ENCODE peak calls at places on chromosome 16, in nine cellular contexts. One of them, this sample, is unnamed. For H3K4me1, the result is how much of the 10 kb centered on the place peaks cover.

GRCh38 chr16:72241930-72242329 is 70.0 kb upstream of the PMFBP1 start:
- DNase-seq in prostate gland: peak
- DNase-seq in stomach: no peak
- DNase-seq in left ventricle myocardium inferior: no peak
- DNase-seq in right lobe of liver: no peak
- DNase-seq in cardiac muscle cell: peak
- DNase-seq in heart right ventricle: no peak
- DNase-seq in H1: no peak
- DNase-seq in uterus: no peak
- DNase-seq in this sample: peak

GRCh38 chr16:1874854-1875253 is 2.9 kb upstream of the MEIOB start:
- DNase-seq in prostate gland: no peak
- DNase-seq in stomach: no peak
- DNase-seq in left ventricle myocardium inferior: no peak
- DNase-seq in right lobe of liver: no peak
- DNase-seq in cardiac muscle cell: no peak
- DNase-seq in heart right ventricle: no peak
- DNase-seq in H1: no peak
- DNase-seq in uterus: no peak
- DNase-seq in this sample: no peak

GRCh38 chr16:79592150-79592549 is 8.4 kb downstream of the MAF start:
- DNase-seq in prostate gland: no peak
- DNase-seq in stomach: no peak
- DNase-seq in left ventricle myocardium inferior: no peak
- DNase-seq in right lobe of liver: no peak
- DNase-seq in cardiac muscle cell: no peak
- DNase-seq in heart right ventricle: no peak
- DNase-seq in H1: no peak
- DNase-seq in uterus: no peak
- DNase-seq in this sample: no peak

GRCh38 chr16:84839054-84839453 is 19.3 kb downstream of the CRISPLD2 start:
- DNase-seq in prostate gland: no peak
- DNase-seq in stomach: no peak
- DNase-seq in left ventricle myocardium inferior: no peak
- DNase-seq in right lobe of liver: no peak
- DNase-seq in cardiac muscle cell: no peak
- DNase-seq in heart right ventricle: no peak
- DNase-seq in H1: no peak
- DNase-seq in uterus: no peak
- DNase-seq in this sample: no peak

GRCh38 chr16:35173295-35173694 is 1713.9 kb downstream of the TP53TG3F start:
- DNase-seq in prostate gland: no peak
- DNase-seq in stomach: no peak
- DNase-seq in left ventricle myocardium inferior: no peak
- DNase-seq in right lobe of liver: no peak
- DNase-seq in cardiac muscle cell: no peak
- DNase-seq in heart right ventricle: no peak
- DNase-seq in H1: no peak
- DNase-seq in uterus: no peak
- DNase-seq in this sample: no peak

GRCh38 chr16:749010-749409 is 8.2 kb upstream of the CIAO3 start:
- DNase-seq in prostate gland: no peak
- DNase-seq in stomach: no peak
- DNase-seq in left ventricle myocardium inferior: no peak
- DNase-seq in right lobe of liver: no peak
- DNase-seq in cardiac muscle cell: no peak
- DNase-seq in heart right ventricle: no peak
- DNase-seq in H1: no peak
- DNase-seq in uterus: no peak
- DNase-seq in this sample: peak

GRCh38 chr16:65062736-65063583 is 58.9 kb downstream of the CDH11 start:
- DNase-seq in prostate gland: no peak
- DNase-seq in stomach: no peak
- DNase-seq in left ventricle myocardium inferior: no peak
- DNase-seq in right lobe of liver: no peak
- DNase-seq in cardiac muscle cell: no peak
- DNase-seq in heart right ventricle: no peak
- DNase-seq in H1: no peak
- DNase-seq in uterus: no peak
- DNase-seq in this sample: no peak

GRCh38 chr16:962366-962765 is 8.4 kb downstream of the LMF1 start:
- DNase-seq in prostate gland: no peak
- DNase-seq in stomach: no peak
- DNase-seq in left ventricle myocardium inferior: no peak
- DNase-seq in right lobe of liver: no peak
- DNase-seq in cardiac muscle cell: no peak
- DNase-seq in heart right ventricle: no peak
- DNase-seq in H1: no peak
- DNase-seq in uterus: no peak
- DNase-seq in this sample: no peak

GRCh38 chr16:57639172-57639571 is 10.7 kb downstream of the ADGRG1 start:
- DNase-seq in prostate gland: peak
- DNase-seq in stomach: peak
- DNase-seq in left ventricle myocardium inferior: peak
- DNase-seq in right lobe of liver: peak
- DNase-seq in cardiac muscle cell: peak
- DNase-seq in heart right ventricle: peak
- DNase-seq in H1: no peak
- DNase-seq in uterus: no peak
- DNase-seq in this sample: no peak

GRCh38 chr16:70703041-70703834 is 17.4 kb upstream of the MTSS2 start:
- DNase-seq in prostate gland: peak
- DNase-seq in stomach: no peak
- DNase-seq in left ventricle myocardium inferior: peak
- DNase-seq in right lobe of liver: no peak
- DNase-seq in cardiac muscle cell: peak
- DNase-seq in heart right ventricle: peak
- DNase-seq in H1: no peak
- DNase-seq in uterus: peak
- DNase-seq in this sample: no peak

DNA sequence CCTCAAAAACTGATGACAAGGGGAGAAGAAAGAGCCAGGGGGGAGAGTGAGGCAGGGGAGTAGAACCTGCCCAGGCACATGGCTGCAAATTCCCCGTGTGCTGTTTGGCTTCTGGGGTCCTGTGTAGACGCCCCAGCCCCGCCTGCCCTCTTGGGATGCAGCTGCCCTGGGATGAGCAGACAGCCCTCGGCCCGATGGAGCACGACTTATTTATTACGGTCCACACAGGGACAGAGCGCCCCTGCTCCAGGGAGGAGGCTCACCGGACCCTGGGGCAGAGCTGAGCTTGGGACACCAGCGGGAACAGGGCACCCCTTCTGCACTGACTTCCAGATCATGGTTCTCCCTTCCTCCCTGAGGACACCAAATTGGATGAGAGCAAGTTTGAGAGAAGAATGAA is 9.1 kb downstream of the LDHD start:
- DNase-seq in prostate gland: no peak
- DNase-seq in stomach: no peak
- DNase-seq in left ventricle myocardium inferior: no peak
- DNase-seq in right lobe of liver: no peak
- DNase-seq in cardiac muscle cell: no peak
- DNase-seq in heart right ventricle: no peak
- DNase-seq in H1: no peak
- DNase-seq in uterus: no peak
- DNase-seq in this sample: no peak
- H3K4me1 ChIP-seq in prostate gland: under half
- H3K4me1 ChIP-seq in stomach: half or more
- H3K4me1 ChIP-seq in left ventricle myocardium inferior: half or more
- H3K4me1 ChIP-seq in right lobe of liver: under half
- H3K4me1 ChIP-seq in cardiac muscle cell: under half
- H3K4me1 ChIP-seq in heart right ventricle: half or more
- H3K4me1 ChIP-seq in H1: under half
- H3K4me1 ChIP-seq in uterus: under half
- H3K4me1 ChIP-seq in this sample: under half

DNA sequence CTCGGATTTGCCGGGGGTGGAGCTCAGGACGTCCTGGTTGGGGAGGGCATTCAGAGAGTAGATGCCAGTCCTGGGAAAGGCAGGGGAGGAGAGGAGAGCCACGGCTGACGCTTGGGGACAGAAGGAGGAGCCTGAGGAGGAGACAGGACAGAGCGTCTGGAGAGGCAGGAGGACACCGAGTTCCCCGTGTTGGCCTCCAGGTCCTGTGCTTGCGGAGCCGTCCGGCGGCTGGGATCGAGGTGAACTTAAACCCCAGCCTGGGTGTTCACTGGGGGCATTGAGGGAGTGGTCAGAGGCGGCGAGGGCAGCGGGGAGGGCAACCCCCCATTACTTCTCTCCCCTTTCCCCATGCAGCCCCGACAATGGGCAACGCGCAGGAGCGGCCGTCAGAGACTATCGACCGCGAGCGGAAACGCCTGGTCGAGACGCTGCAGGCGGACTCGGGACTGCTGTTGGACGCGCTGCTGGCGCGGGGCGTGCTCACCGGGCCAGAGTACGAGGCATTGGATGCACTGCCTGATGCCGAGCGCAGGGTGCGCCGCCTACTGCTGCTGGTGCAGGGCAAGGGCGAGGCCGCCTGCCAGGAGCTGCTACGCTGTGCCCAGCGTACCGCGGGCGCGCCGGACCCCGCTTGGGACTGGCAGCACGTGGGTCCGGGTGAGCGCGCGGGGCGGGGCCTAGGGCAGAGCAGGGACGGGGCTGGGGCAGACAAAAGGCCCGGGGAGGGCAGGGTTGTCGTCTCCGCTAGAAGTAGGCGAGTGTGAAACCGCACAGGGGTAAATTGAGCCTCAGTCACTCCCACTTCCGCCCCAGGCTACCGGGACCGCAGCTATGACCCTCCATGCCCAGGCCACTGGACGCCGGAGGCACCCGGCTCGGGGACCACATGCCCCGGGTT is 3.7 kb downstream of the NOL3 start:
- DNase-seq in prostate gland: peak
- DNase-seq in stomach: peak
- DNase-seq in left ventricle myocardium inferior: peak
- DNase-seq in right lobe of liver: peak
- DNase-seq in cardiac muscle cell: peak
- DNase-seq in heart right ventricle: peak
- DNase-seq in H1: no peak
- DNase-seq in uterus: peak
- DNase-seq in this sample: peak
- TF ChIP-seq CTCF in prostate gland: peak
- TF ChIP-seq CTCF in stomach: peak
- TF ChIP-seq CTCF in left ventricle myocardium inferior: peak
- TF ChIP-seq CTCF in right lobe of liver: peak
- TF ChIP-seq CTCF in cardiac muscle cell: peak
- TF ChIP-seq CTCF in heart right ventricle: peak
- TF ChIP-seq CTCF in H1: no peak
- TF ChIP-seq CTCF in uterus: peak
- TF ChIP-seq CTCF in this sample: peak

GRCh38 chr16:14497245-14498082 is 132.6 kb downstream of the PARN start:
- DNase-seq in prostate gland: no peak
- DNase-seq in stomach: no peak
- DNase-seq in left ventricle myocardium inferior: no peak
- DNase-seq in right lobe of liver: no peak
- DNase-seq in cardiac muscle cell: no peak
- DNase-seq in heart right ventricle: no peak
- DNase-seq in H1: no peak
- DNase-seq in uterus: no peak
- DNase-seq in this sample: no peak
- H3K27ac ChIP-seq in prostate gland: no peak
- H3K27ac ChIP-seq in stomach: peak
- H3K27ac ChIP-seq in left ventricle myocardium inferior: peak
- H3K27ac ChIP-seq in right lobe of liver: no peak
- H3K27ac ChIP-seq in cardiac muscle cell: no peak
- H3K27ac ChIP-seq in heart right ventricle: peak
- H3K27ac ChIP-seq in H1: no peak
- H3K27ac ChIP-seq in uterus: no peak
- H3K27ac ChIP-seq in this sample: peak

DNA sequence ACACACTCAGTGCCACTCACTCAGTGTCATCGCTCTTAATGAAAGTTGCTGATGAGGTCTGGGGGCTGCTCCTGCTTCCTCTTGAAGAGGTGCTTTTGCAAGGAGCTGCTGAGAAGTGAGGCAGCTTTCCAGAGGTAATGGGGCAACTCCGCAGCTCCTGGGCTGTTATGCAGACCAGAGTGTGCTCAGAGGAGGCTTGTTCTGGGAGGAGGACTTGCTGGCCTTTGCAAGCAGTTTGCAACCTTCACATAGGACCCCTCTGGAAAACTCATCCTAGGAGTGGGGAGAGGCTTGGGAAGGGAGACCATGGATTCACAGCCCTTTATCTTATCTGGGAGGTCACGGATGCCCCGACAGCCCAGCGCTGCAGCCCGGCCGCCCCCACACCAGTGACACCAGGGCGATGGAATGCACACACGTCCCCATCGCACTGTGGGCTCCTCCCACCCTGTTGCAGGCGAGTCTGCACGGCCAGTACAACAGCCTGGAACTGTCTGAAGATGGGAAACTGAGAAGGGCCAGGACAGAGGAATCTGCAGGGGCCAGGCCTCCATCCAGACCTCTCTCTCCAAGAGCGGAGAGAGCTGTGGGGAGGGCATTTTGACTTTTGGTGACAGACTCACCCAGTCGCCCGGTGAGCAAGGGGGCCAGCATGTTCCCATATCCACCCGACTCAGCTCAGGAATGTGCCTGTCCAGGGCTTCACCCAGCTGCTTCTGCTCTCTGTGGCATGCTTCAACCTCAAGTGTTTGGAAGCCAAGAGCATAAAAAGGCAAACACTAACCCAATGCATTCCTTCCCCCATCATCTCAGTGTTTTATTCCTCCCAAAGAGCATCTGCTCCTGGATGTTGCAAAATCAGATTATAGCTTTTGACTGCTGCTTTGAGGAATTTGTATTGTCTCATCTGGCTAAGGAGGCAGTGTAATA is 78.6 kb upstream of the ZNF469 start:
- DNase-seq in prostate gland: no peak
- DNase-seq in stomach: no peak
- DNase-seq in left ventricle myocardium inferior: no peak
- DNase-seq in right lobe of liver: peak
- DNase-seq in cardiac muscle cell: peak
- DNase-seq in heart right ventricle: no peak
- DNase-seq in H1: no peak
- DNase-seq in uterus: peak
- DNase-seq in this sample: peak
- H3K4me1 ChIP-seq in prostate gland: under half
- H3K4me1 ChIP-seq in stomach: under half
- H3K4me1 ChIP-seq in left ventricle myocardium inferior: under half
- H3K4me1 ChIP-seq in right lobe of liver: under half
- H3K4me1 ChIP-seq in cardiac muscle cell: under half
- H3K4me1 ChIP-seq in heart right ventricle: under half
- H3K4me1 ChIP-seq in H1: under half
- H3K4me1 ChIP-seq in uterus: under half
- H3K4me1 ChIP-seq in this sample: under half

This sample was measured in foreskin keratinocyte.